ENCODE peak calls at places on chromosome 17, in seven cellular contexts. H is body of pancreas, O is MM.1S, C is tibial nerve, V is psoas muscle, E is left lung, U is uterus. T is an unnamed sample.

GRCh38 chr17:61635913-61636432 is 45.0 kb upstream of the NACA2 start:
- DNase-seq in V (no peak), U (no peak), H (peak; percentile 27), O (peak; percentile 62), C (no peak), E (no peak), T (no peak)

GRCh38 chr17:79362996-79363305 is 247.9 kb downstream of the RBFOX3 start:
- DNase-seq in O (no peak), U (no peak), V (peak; percentile 3), H (no peak), C (no peak), E (no peak), T (no peak)

GRCh38 chr17:35900693-35901487 is 20.7 kb upstream of the CCL5 start:
- DNase-seq in H (no peak), U (no peak), V (no peak), O (no peak), C (no peak), E (no peak), T (no peak)

GRCh38 chr17:78378225-78379133 is at the start of gene PGS1:
- DNase-seq in C (peak; percentile 55), O (peak; percentile 80), V (peak; percentile 91), E (peak; percentile 85), H (peak; percentile 75), U (peak; percentile 79), T (peak; percentile 79)

GRCh38 chr17:64001763-64002529 is 3.8 kb downstream of the PRR29 start:
- DNase-seq in O (no peak), H (no peak), U (no peak), V (peak; percentile 77), E (peak; percentile 87), C (no peak), T (peak; percentile 49)

GRCh38 chr17:16463341-16464000 is 28.5 kb downstream of the LRRC75A start:
- DNase-seq in U (no peak), V (no peak), H (peak; percentile 82), E (no peak), O (no peak), C (no peak), T (no peak)

GRCh38 chr17:62627904-62628603 is 584 bp downstream of the MRC2 start:
- DNase-seq in V (peak; percentile 71), E (peak; percentile 57), O (no peak), C (no peak), H (no peak), U (peak; percentile 83), T (no peak)

GRCh38 chr17:74981979-74982662 is 5.3 kb upstream of the CDR2L start:
- DNase-seq in U (peak; percentile 68), E (peak; percentile 79), H (peak; percentile 83), C (peak; percentile 27), V (peak; percentile 80), O (no peak), T (peak; percentile 83)

GRCh38 chr17:62713096-62713870 is 85.8 kb downstream of the MRC2 start:
- DNase-seq in U (no peak), C (no peak), H (no peak), E (no peak), O (no peak), V (no peak), T (no peak)

GRCh38 chr17:36602030-36602737 is 801 bp downstream of the MRM1 start:
- DNase-seq in O (no peak), E (no peak), C (no peak), V (peak; percentile 50), H (no peak), U (peak; percentile 22), T (peak; percentile 51)

GRCh38 chr17:40072481-40073346 is 9.9 kb downstream of the THRA start:
- DNase-seq in V (peak; percentile 59), E (no peak), O (no peak), H (peak; percentile 59), U (peak; percentile 52), C (no peak), T (no peak)

GRCh38 chr17:39927928-39928867 is 666 bp downstream of the LRRC3C start:
- DNase-seq in V (peak; percentile 74), O (peak; percentile 33), E (peak; percentile 62), C (no peak), H (peak; percentile 63), U (peak; percentile 65), T (no peak)

GRCh38 chr17:72850410-72850809 is 242.1 kb downstream of the SLC39A11 start:
- DNase-seq in H (no peak), O (no peak), V (no peak), C (no peak), U (no peak), E (no peak), T (no peak)

GRCh38 chr17:58587713-58588117 is 73.3 kb upstream of the MTMR4 start:
- DNase-seq in V (peak; percentile 52), H (peak; percentile 54), C (no peak), O (peak; percentile 67), U (peak; percentile 31), E (peak; percentile 41), T (peak; percentile 61)

GRCh38 chr17:9557846-9558245 is 17.8 kb downstream of the STX8 start:
- DNase-seq in E (no peak), H (no peak), V (no peak), C (no peak), U (no peak), O (no peak), T (no peak)

GRCh38 chr17:76983075-76983411 is 114.8 kb downstream of the MGAT5B start:
- DNase-seq in U (no peak), O (no peak), E (no peak), H (no peak), V (no peak), C (no peak), T (no peak)

GRCh38 chr17:37676115-37676925 is 33.1 kb upstream of the DDX52 start:
- DNase-seq in U (no peak), C (no peak), H (no peak), O (no peak), V (no peak), E (no peak), T (no peak)

GRCh38 chr17:8084250-8084649 is 3.3 kb downstream of the ALOX12B start:
- DNase-seq in U (no peak), H (no peak), O (no peak), C (no peak), E (no peak), V (no peak), T (no peak)

GRCh38 chr17:39979865-39980401 is 674 bp upstream of the PSMD3 start:
- DNase-seq in H (no peak), C (no peak), E (no peak), U (no peak), V (no peak), O (peak; percentile 24), T (no peak)

GRCh38 chr17:69485126-69485724 is 70.7 kb downstream of the MAP2K6 start:
- DNase-seq in H (no peak), U (no peak), V (no peak), C (no peak), E (no peak), O (no peak), T (no peak)

GRCh38 chr17:44911133-44912001 is 3.9 kb downstream of the GFAP start:
- DNase-seq in O (peak; percentile 32), U (peak; percentile 49), E (peak; percentile 68), C (no peak), V (peak; percentile 65), H (peak; percentile 78), T (no peak)

GRCh38 chr17:43755389-43755875 is 3.2 kb downstream of the SOST start:
- DNase-seq in U (no peak), E (no peak), C (no peak), V (no peak), O (no peak), H (no peak), T (no peak)

GRCh38 chr17:54694287-54694887 is 206.3 kb upstream of the TOM1L1 start:
- DNase-seq in V (no peak), E (no peak), H (no peak), O (no peak), U (no peak), C (no peak), T (no peak)

GRCh38 chr17:28072935-28073533 is 30.6 kb downstream of the NLK start:
- DNase-seq in C (no peak), U (no peak), O (no peak), E (no peak), V (no peak), H (no peak), T (no peak)
- H3K9me3 ChIP-seq in C (no peaks in the 10 kb centered on the region), U (no peaks in the 10 kb centered on the region), O (no peaks in the 10 kb centered on the region), E (peaks cover 14% of the 10 kb centered on the region), V (peaks cover 16% of the 10 kb centered on the region), H (no peaks in the 10 kb centered on the region), T (peaks cover 13% of the 10 kb centered on the region)

GRCh38 chr17:67390646-67391480 is 13.8 kb downstream of the PITPNC1 start:
- DNase-seq in U (no peak), H (peak; percentile 87), V (no peak), C (no peak), E (peak; percentile 49), O (no peak), T (no peak)
- H3K4me3 ChIP-seq in U (no peak overlapping the region), H (no peak overlapping the region), V (no peak overlapping the region), C (no peak overlapping the region), E (no peak overlapping the region), O (no peak overlapping the region), T (no peak overlapping the region)

GRCh38 chr17:42405963-42406495 is 17.0 kb downstream of the CAVIN1 start:
- DNase-seq in E (peak; percentile 78), O (peak; percentile 58), V (peak; percentile 92), U (peak; percentile 90), H (peak; percentile 82), C (peak; percentile 87), T (peak; percentile 86)
- TF ChIP-seq CTCF in E (peak; percentile 80), O (peak; percentile 92), V (peak; percentile 81), U (peak; percentile 85), H (peak; percentile 82), C (peak; percentile 81), T (peak; percentile 85)

DNA sequence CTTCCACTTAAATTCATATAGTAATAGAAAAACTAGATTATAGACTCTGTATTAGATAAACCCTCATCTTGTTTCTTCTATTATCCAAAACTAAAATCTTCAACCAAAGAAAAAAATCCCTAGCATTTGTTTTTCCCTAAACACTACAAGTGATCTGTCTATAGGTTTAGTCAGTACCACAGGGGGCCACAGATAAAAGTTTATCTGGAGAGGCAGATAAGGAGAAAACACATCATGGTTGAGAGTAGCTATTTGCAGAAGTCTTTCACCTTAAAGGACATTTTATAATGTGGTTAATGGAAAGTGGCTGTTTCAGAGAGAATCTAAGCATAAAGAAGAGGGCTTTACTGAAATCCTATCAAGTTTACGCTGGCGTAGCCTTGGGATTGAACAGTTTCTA is 160.1 kb downstream of the CDK5R1 start:
- DNase-seq in O (no peak), C (no peak), H (no peak), V (no peak), U (no peak), E (no peak), T (no peak)
- H3K9me3 ChIP-seq in O (no peaks in the 10 kb centered on the region), C (no peaks in the 10 kb centered on the region), H (no peaks in the 10 kb centered on the region), V (peaks cover 3% of the 10 kb centered on the region), U (no peaks in the 10 kb centered on the region), E (peaks cover 16% of the 10 kb centered on the region), T (peaks cover 12% of the 10 kb centered on the region)

GRCh38 chr17:4600563-4600962 is 16.2 kb downstream of the SMTNL2 start:
- DNase-seq in H (no peak), U (no peak), V (peak; percentile 95), C (no peak), O (no peak), E (no peak), T (no peak)
- H3K4me3 ChIP-seq in H (no peak overlapping the region), U (no peak overlapping the region), V (no peak overlapping the region), C (no peak overlapping the region), O (no peak overlapping the region), E (no peak overlapping the region), T (no peak overlapping the region)

T was measured in breast epithelium.